ENCODE peak calls at places on chromosomes 1 and 21, in seven cellular contexts. One of them, this sample, is unnamed.

GRCh38 chr1:94240822-94241221 is 3.4 kb upstream of the ARHGAP29 start:
- DNase-seq in esophagus muscularis mucosa: no peak
- DNase-seq in upper lobe of left lung: no peak
- DNase-seq in Panc1: no peak
- DNase-seq in stomach: no peak
- DNase-seq in prostate gland: no peak
- DNase-seq in spleen: no peak
- DNase-seq in this sample: no peak

GRCh38 chr21:41611966-41612606 is 104.1 kb upstream of the TMPRSS2 start:
- DNase-seq in esophagus muscularis mucosa: no peak
- DNase-seq in prostate gland: peak; percentile 72
- DNase-seq in Panc1: peak; percentile 47
- DNase-seq in stomach: peak; percentile 63
- DNase-seq in spleen: no peak
- DNase-seq in upper lobe of left lung: peak; percentile 50
- DNase-seq in this sample: no peak

GRCh38 chr21:46428987-46429710 is 29.5 kb upstream of the DIP2A start:
- DNase-seq in stomach: no peak
- DNase-seq in upper lobe of left lung: no peak
- DNase-seq in spleen: peak; percentile 42
- DNase-seq in esophagus muscularis mucosa: no peak
- DNase-seq in prostate gland: no peak
- DNase-seq in Panc1: no peak
- DNase-seq in this sample: no peak

GRCh38 chr1:54064244-54064643 is 10.8 kb downstream of the TCEANC2 start:
- DNase-seq in upper lobe of left lung: no peak
- DNase-seq in stomach: no peak
- DNase-seq in Panc1: no peak
- DNase-seq in prostate gland: no peak
- DNase-seq in esophagus muscularis mucosa: no peak
- DNase-seq in spleen: no peak
- DNase-seq in this sample: no peak

GRCh38 chr1:42429623-42430022 is 26.2 kb downstream of the ZMYND12 start:
- DNase-seq in esophagus muscularis mucosa: no peak
- DNase-seq in prostate gland: no peak
- DNase-seq in Panc1: no peak
- DNase-seq in upper lobe of left lung: no peak
- DNase-seq in stomach: no peak
- DNase-seq in spleen: no peak
- DNase-seq in this sample: no peak

GRCh38 chr1:198726455-198726854 is 87.6 kb downstream of the PTPRC start:
- DNase-seq in prostate gland: no peak
- DNase-seq in esophagus muscularis mucosa: no peak
- DNase-seq in spleen: no peak
- DNase-seq in Panc1: no peak
- DNase-seq in upper lobe of left lung: no peak
- DNase-seq in stomach: no peak
- DNase-seq in this sample: no peak

GRCh38 chr1:87129038-87129437 is 199.6 kb upstream of the LMO4 start:
- DNase-seq in prostate gland: no peak
- DNase-seq in spleen: no peak
- DNase-seq in stomach: no peak
- DNase-seq in esophagus muscularis mucosa: no peak
- DNase-seq in Panc1: no peak
- DNase-seq in upper lobe of left lung: no peak
- DNase-seq in this sample: no peak

GRCh38 chr1:41892211-41892840 is 26.4 kb downstream of the HIVEP3 start:
- DNase-seq in Panc1: no peak
- DNase-seq in spleen: no peak
- DNase-seq in prostate gland: no peak
- DNase-seq in esophagus muscularis mucosa: no peak
- DNase-seq in stomach: no peak
- DNase-seq in upper lobe of left lung: no peak
- DNase-seq in this sample: no peak

GRCh38 chr1:89942825-89943658 is 51.9 kb upstream of the ZNF326 start:
- DNase-seq in upper lobe of left lung: no peak
- DNase-seq in spleen: no peak
- DNase-seq in esophagus muscularis mucosa: no peak
- DNase-seq in Panc1: no peak
- DNase-seq in prostate gland: no peak
- DNase-seq in stomach: no peak
- DNase-seq in this sample: no peak

GRCh38 chr1:163072658-163073057 is 3.5 kb downstream of the RGS4 start:
- DNase-seq in spleen: no peak
- DNase-seq in stomach: no peak
- DNase-seq in upper lobe of left lung: no peak
- DNase-seq in prostate gland: no peak
- DNase-seq in Panc1: no peak
- DNase-seq in esophagus muscularis mucosa: no peak
- DNase-seq in this sample: no peak

GRCh38 chr1:22932803-22933470 is 39.7 kb downstream of the LACTBL1 start:
- DNase-seq in prostate gland: no peak
- DNase-seq in upper lobe of left lung: peak; percentile 2
- DNase-seq in esophagus muscularis mucosa: no peak
- DNase-seq in stomach: no peak
- DNase-seq in spleen: peak; percentile 34
- DNase-seq in Panc1: no peak
- DNase-seq in this sample: no peak

GRCh38 chr1:200938955-200939354 is 44.3 kb downstream of the INAVA start:
- DNase-seq in prostate gland: no peak
- DNase-seq in spleen: peak; percentile 28
- DNase-seq in stomach: no peak
- DNase-seq in Panc1: no peak
- DNase-seq in esophagus muscularis mucosa: no peak
- DNase-seq in upper lobe of left lung: peak; percentile 41
- DNase-seq in this sample: no peak

GRCh38 chr21:37511848-37512247 is 145.3 kb downstream of the DYRK1A start:
- DNase-seq in upper lobe of left lung: no peak
- DNase-seq in prostate gland: no peak
- DNase-seq in Panc1: no peak
- DNase-seq in stomach: no peak
- DNase-seq in esophagus muscularis mucosa: no peak
- DNase-seq in spleen: no peak
- DNase-seq in this sample: no peak

GRCh38 chr1:26690576-26691031 is 5.2 kb upstream of the ARID1A start:
- DNase-seq in stomach: no peak
- DNase-seq in Panc1: no peak
- DNase-seq in upper lobe of left lung: no peak
- DNase-seq in prostate gland: no peak
- DNase-seq in esophagus muscularis mucosa: no peak
- DNase-seq in spleen: no peak
- DNase-seq in this sample: no peak

GRCh38 chr1:205594846-205595245 is 37.0 kb downstream of the ELK4 start:
- DNase-seq in prostate gland: no peak
- DNase-seq in Panc1: no peak
- DNase-seq in upper lobe of left lung: no peak
- DNase-seq in stomach: no peak
- DNase-seq in spleen: no peak
- DNase-seq in esophagus muscularis mucosa: peak; percentile 68
- DNase-seq in this sample: no peak

GRCh38 chr1:25806418-25806817 is 6.4 kb downstream of the SELENON start:
- DNase-seq in spleen: peak; percentile 68
- DNase-seq in upper lobe of left lung: no peak
- DNase-seq in esophagus muscularis mucosa: no peak
- DNase-seq in stomach: no peak
- DNase-seq in Panc1: no peak
- DNase-seq in prostate gland: no peak
- DNase-seq in this sample: no peak

GRCh38 chr1:200877839-200878551 is 5.2 kb downstream of the GPR25 start:
- DNase-seq in Panc1: no peak
- DNase-seq in spleen: no peak
- DNase-seq in stomach: no peak
- DNase-seq in esophagus muscularis mucosa: peak; percentile 84
- DNase-seq in upper lobe of left lung: no peak
- DNase-seq in prostate gland: peak; percentile 2
- DNase-seq in this sample: no peak

GRCh38 chr1:109482796-109483638 is 688 bp upstream of the ATXN7L2 start:
- DNase-seq in esophagus muscularis mucosa: no peak
- DNase-seq in spleen: peak; percentile 91
- DNase-seq in stomach: no peak
- DNase-seq in upper lobe of left lung: no peak
- DNase-seq in Panc1: no peak
- DNase-seq in prostate gland: no peak
- DNase-seq in this sample: no peak

GRCh38 chr1:45669859-45670655 is 16.3 kb downstream of the GPBP1L1 start:
- DNase-seq in esophagus muscularis mucosa: no peak
- DNase-seq in spleen: no peak
- DNase-seq in upper lobe of left lung: no peak
- DNase-seq in stomach: no peak
- DNase-seq in Panc1: no peak
- DNase-seq in prostate gland: no peak
- DNase-seq in this sample: no peak

GRCh38 chr1:185595835-185596667 is 138.1 kb upstream of the HMCN1 start:
- DNase-seq in Panc1: peak; percentile 27
- DNase-seq in esophagus muscularis mucosa: no peak
- DNase-seq in prostate gland: no peak
- DNase-seq in upper lobe of left lung: peak; percentile 37
- DNase-seq in stomach: peak; percentile 58
- DNase-seq in spleen: no peak
- DNase-seq in this sample: peak; percentile 10

GRCh38 chr1:107679518-107679917 is 285.5 kb downstream of the VAV3 start:
- DNase-seq in prostate gland: no peak
- DNase-seq in spleen: no peak
- DNase-seq in esophagus muscularis mucosa: no peak
- DNase-seq in upper lobe of left lung: no peak
- DNase-seq in Panc1: no peak
- DNase-seq in stomach: no peak
- DNase-seq in this sample: no peak

GRCh38 chr21:33839167-33839716 is 76.4 kb downstream of the ATP5PO start:
- DNase-seq in stomach: no peak
- DNase-seq in spleen: peak; percentile 44
- DNase-seq in upper lobe of left lung: no peak
- DNase-seq in esophagus muscularis mucosa: no peak
- DNase-seq in Panc1: no peak
- DNase-seq in prostate gland: no peak
- DNase-seq in this sample: no peak

DNA sequence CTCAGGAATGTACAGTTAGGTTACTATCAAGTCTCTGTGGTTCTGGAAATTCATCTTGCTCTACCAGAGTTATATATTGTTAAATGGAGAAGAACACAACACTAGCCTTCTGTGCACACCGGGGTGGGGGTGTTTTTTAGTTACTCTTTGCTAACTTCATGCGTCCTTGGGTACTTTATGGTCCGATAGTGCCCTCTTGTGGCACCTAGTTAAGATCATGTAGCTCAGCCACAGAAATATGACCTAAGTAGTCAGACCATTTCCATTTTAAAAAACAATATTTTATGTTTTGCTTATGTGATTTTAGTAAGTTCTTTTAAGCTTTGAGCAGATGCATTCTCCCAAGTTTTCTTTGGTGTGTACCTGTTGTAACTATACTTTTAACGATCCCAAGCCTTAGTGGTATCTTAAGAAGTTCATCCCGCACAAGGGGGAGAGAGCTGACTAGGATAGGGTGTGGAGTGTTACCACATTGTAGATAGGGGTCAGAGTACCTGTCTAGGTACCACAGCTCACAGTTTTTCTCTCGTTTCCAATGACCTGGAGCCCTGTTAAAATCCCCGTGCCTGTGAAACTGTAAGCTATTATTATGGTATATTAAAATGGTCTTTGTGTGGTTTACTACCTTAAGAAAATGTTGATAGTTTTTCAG is 20.6 kb upstream of the SH3D21 start:
- DNase-seq in upper lobe of left lung: peak; percentile 71
- DNase-seq in stomach: peak; percentile 69
- DNase-seq in spleen: no peak
- DNase-seq in prostate gland: peak; percentile 90
- DNase-seq in esophagus muscularis mucosa: no peak
- DNase-seq in Panc1: peak; percentile 50
- DNase-seq in this sample: peak; percentile 40
- TF ChIP-seq POLR2AphosphoS5 in upper lobe of left lung: no peak
- TF ChIP-seq POLR2AphosphoS5 in stomach: peak; percentile 17
- TF ChIP-seq POLR2AphosphoS5 in spleen: peak; percentile 41
- TF ChIP-seq POLR2AphosphoS5 in prostate gland: peak; percentile 82
- TF ChIP-seq POLR2AphosphoS5 in esophagus muscularis mucosa: peak; percentile 62
- TF ChIP-seq POLR2AphosphoS5 in Panc1: no peak
- TF ChIP-seq POLR2AphosphoS5 in this sample: no peak

GRCh38 chr1:193342811-193343210 is 156.4 kb upstream of the B3GALT2 start:
- DNase-seq in Panc1: no peak
- DNase-seq in esophagus muscularis mucosa: no peak
- DNase-seq in spleen: no peak
- DNase-seq in stomach: no peak
- DNase-seq in prostate gland: no peak
- DNase-seq in upper lobe of left lung: no peak
- DNase-seq in this sample: no peak

GRCh38 chr1:193349046-193349535 is 162.7 kb upstream of the B3GALT2 start:
- DNase-seq in spleen: no peak
- DNase-seq in stomach: no peak
- DNase-seq in prostate gland: no peak
- DNase-seq in esophagus muscularis mucosa: no peak
- DNase-seq in Panc1: no peak
- DNase-seq in upper lobe of left lung: no peak
- DNase-seq in this sample: no peak

GRCh38 chr1:193348126-193349045 is 162.0 kb upstream of the B3GALT2 start:
- DNase-seq in prostate gland: no peak
- DNase-seq in stomach: no peak
- DNase-seq in upper lobe of left lung: no peak
- DNase-seq in Panc1: no peak
- DNase-seq in esophagus muscularis mucosa: no peak
- DNase-seq in spleen: no peak
- DNase-seq in this sample: no peak

GRCh38 chr1:193346085-193346484 is 159.7 kb upstream of the B3GALT2 start:
- DNase-seq in Panc1: no peak
- DNase-seq in upper lobe of left lung: no peak
- DNase-seq in esophagus muscularis mucosa: no peak
- DNase-seq in prostate gland: no peak
- DNase-seq in stomach: no peak
- DNase-seq in spleen: no peak
- DNase-seq in this sample: no peak
- TF ChIP-seq POLR2AphosphoS5 in Panc1: no peak
- TF ChIP-seq POLR2AphosphoS5 in upper lobe of left lung: no peak
- TF ChIP-seq POLR2AphosphoS5 in esophagus muscularis mucosa: no peak
- TF ChIP-seq POLR2AphosphoS5 in prostate gland: no peak
- TF ChIP-seq POLR2AphosphoS5 in stomach: no peak
- TF ChIP-seq POLR2AphosphoS5 in spleen: no peak
- TF ChIP-seq POLR2AphosphoS5 in this sample: no peak

DNA sequence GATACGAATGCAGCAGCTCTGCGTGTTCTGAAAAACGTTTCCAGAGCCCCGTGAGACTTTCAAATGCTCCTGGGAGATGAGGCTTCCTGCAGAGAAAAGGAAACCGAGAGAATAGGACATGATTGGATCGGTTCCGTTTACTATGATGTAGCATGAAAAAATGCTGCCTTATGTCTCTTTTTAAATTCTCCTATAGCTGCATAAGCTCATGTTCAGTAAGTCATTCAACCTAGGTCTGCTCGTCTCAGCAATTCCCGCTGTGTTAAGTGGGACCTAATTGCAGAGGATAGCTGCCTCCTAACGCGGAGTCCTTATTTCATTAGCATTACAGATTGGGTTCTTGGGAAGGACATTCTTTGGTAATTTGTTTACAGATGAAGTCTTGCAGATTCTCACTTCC is 165.3 kb downstream of the GALNT2 start:
- DNase-seq in stomach: no peak
- DNase-seq in Panc1: no peak
- DNase-seq in esophagus muscularis mucosa: no peak
- DNase-seq in upper lobe of left lung: no peak
- DNase-seq in spleen: no peak
- DNase-seq in prostate gland: no peak
- DNase-seq in this sample: no peak
- TF ChIP-seq POLR2AphosphoS5 in stomach: no peak
- TF ChIP-seq POLR2AphosphoS5 in Panc1: no peak
- TF ChIP-seq POLR2AphosphoS5 in esophagus muscularis mucosa: no peak
- TF ChIP-seq POLR2AphosphoS5 in upper lobe of left lung: no peak
- TF ChIP-seq POLR2AphosphoS5 in spleen: no peak
- TF ChIP-seq POLR2AphosphoS5 in prostate gland: no peak
- TF ChIP-seq POLR2AphosphoS5 in this sample: no peak

GRCh38 chr1:247332901-247333361 is 1.3 kb upstream of the ZNF496 start:
- DNase-seq in Panc1: no peak
- DNase-seq in stomach: peak; percentile 38
- DNase-seq in prostate gland: peak; percentile 48
- DNase-seq in esophagus muscularis mucosa: no peak
- DNase-seq in upper lobe of left lung: peak; percentile 61
- DNase-seq in spleen: peak; percentile 71
- DNase-seq in this sample: no peak
- TF ChIP-seq POLR2AphosphoS5 in Panc1: no peak
- TF ChIP-seq POLR2AphosphoS5 in stomach: no peak
- TF ChIP-seq POLR2AphosphoS5 in prostate gland: peak; percentile 30
- TF ChIP-seq POLR2AphosphoS5 in esophagus muscularis mucosa: peak; percentile 26
- TF ChIP-seq POLR2AphosphoS5 in upper lobe of left lung: peak; percentile 24
- TF ChIP-seq POLR2AphosphoS5 in spleen: no peak
- TF ChIP-seq POLR2AphosphoS5 in this sample: no peak